ENCODE peak calls at places on chromosomes 12 and 14, in ten cellular contexts. U, C, D, R, L, T, Y, Q, F and S are unnamed samples.

GRCh38 chr14:75399819-75400678 is 27.8 kb upstream of the JDP2 start:
- DNase-seq in U (peak; percentile 97), C (no peak), D (peak; percentile 92), R (peak; percentile 96), L (peak; percentile 18), T (peak; percentile 74), Y (no peak), Q (peak; percentile 53), F (no peak), S (peak; percentile 93)

GRCh38 chr14:57486767-57487379 is 6.8 kb downstream of the CCDC198 start:
- DNase-seq in U (no peak), C (peak; percentile 72), D (no peak), R (no peak), L (no peak), T (no peak), Y (no peak), Q (peak; percentile 63), F (no peak), S (no peak)

GRCh38 chr12:109156036-109156435 is 39.6 kb downstream of the ACACB start:
- DNase-seq in U (no peak), C (no peak), D (no peak), R (no peak), L (no peak), T (no peak), Y (peak; percentile 31), Q (no peak), F (no peak), S (no peak)

GRCh38 chr12:13028825-13029570 is 15.2 kb upstream of the FAM234B start:
- DNase-seq in U (no peak), C (peak; percentile 75), D (no peak), R (no peak), L (no peak), T (no peak), Y (peak; percentile 73), Q (no peak), F (no peak), S (no peak)

GRCh38 chr14:22539831-22540230 is 49.2 kb downstream of the DAD1 start:
- DNase-seq in U (no peak), C (no peak), D (no peak), R (no peak), L (no peak), T (no peak), Y (no peak), Q (no peak), F (no peak), S (no peak)

GRCh38 chr12:18521461-18521860 is 216.4 kb downstream of the PLCZ1 start:
- DNase-seq in U (peak; percentile 68), C (no peak), D (no peak), R (no peak), L (no peak), T (no peak), Y (no peak), Q (peak; percentile 6), F (peak; percentile 37), S (no peak)

GRCh38 chr12:18304609-18305008 is 43.3 kb downstream of the PIK3C2G start:
- DNase-seq in U (no peak), C (no peak), D (no peak), R (no peak), L (no peak), T (no peak), Y (no peak), Q (no peak), F (no peak), S (no peak)

GRCh38 chr14:77007975-77008421 is 20.5 kb downstream of the IRF2BPL start:
- DNase-seq in U (peak; percentile 95), C (no peak), D (peak; percentile 89), R (peak; percentile 87), L (no peak), T (peak; percentile 41), Y (no peak), Q (peak; percentile 70), F (no peak), S (peak; percentile 88)

GRCh38 chr14:31090872-31091764 is 64.9 kb upstream of the STRN3 start:
- DNase-seq in U (no peak), C (no peak), D (no peak), R (no peak), L (peak; percentile 9), T (peak; percentile 21), Y (no peak), Q (peak; percentile 74), F (no peak), S (peak; percentile 56)

GRCh38 chr14:60951781-60952435 is 29.0 kb downstream of the TRMT5 start:
- DNase-seq in U (no peak), C (no peak), D (no peak), R (no peak), L (no peak), T (no peak), Y (no peak), Q (no peak), F (no peak), S (no peak)

GRCh38 chr12:19138551-19139344 is 9.2 kb downstream of the PLEKHA5 start:
- DNase-seq in U (no peak), C (peak; percentile 19), D (no peak), R (no peak), L (no peak), T (no peak), Y (no peak), Q (no peak), F (no peak), S (no peak)

GRCh38 chr14:89743828-89744227 is 210.7 kb downstream of the EFCAB11 start:
- DNase-seq in U (no peak), C (no peak), D (no peak), R (no peak), L (no peak), T (no peak), Y (no peak), Q (no peak), F (no peak), S (no peak)

GRCh38 chr14:23095196-23096108 is at the start of gene C14orf119:
- DNase-seq in U (peak; percentile 99), C (peak; percentile 100), D (peak; percentile 99), R (peak; percentile 100), L (peak; percentile 98), T (peak; percentile 100), Y (peak; percentile 100), Q (peak; percentile 100), F (peak; percentile 98), S (no peak)

GRCh38 chr12:79685068-79685467 is 5.7 kb downstream of the PAWR start:
- DNase-seq in U (no peak), C (no peak), D (no peak), R (no peak), L (peak; percentile 44), T (no peak), Y (no peak), Q (no peak), F (no peak), S (no peak)

GRCh38 chr12:44930972-44931600 is 55.0 kb upstream of the NELL2 start:
- DNase-seq in U (no peak), C (peak; percentile 94), D (no peak), R (no peak), L (peak; percentile 37), T (no peak), Y (no peak), Q (peak; percentile 88), F (no peak), S (no peak)

DNA sequence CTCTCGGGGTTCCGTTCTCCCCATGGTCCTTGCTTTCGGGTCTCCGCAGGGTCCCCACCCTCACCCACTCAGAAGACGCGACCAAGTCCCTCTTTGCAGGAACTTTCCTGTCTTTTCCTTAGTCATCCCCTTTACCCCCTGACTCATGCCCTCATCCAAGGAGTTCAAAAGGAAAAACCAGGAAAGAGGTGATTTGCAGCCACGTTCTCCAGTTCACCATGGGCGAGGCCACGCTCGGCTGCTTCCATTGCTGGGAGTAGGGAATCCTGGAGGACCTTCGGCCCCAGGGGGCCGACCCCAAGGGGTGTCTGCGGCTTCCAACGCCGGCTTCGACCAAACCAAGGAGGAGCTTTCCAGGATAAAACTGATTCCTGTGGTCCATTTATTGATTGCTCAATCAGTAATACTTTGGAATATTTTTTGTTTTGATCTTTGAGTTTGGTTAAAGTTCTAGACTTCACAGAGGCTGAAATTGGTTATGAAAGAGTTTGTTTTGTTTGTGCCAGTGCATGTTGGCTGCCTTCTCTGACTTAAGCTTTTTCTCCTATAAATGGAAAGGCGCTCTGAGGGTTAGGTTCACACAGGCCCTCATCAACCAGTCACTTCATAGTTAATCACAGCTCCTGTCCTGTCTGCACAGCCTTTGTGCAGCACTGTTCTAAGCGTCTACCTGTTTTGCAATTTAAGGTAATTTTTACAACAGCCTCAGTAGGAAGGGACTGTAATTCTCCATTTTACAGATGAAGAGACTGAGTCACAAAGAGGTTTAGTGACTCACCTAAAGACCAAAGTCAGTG is 827 bp downstream of the ALDH2 start:
- DNase-seq in U (no peak), C (peak; percentile 61), D (no peak), R (peak; percentile 61), L (peak; percentile 53), T (no peak), Y (no peak), Q (peak; percentile 60), F (no peak), S (no peak)
- H3K4me3 ChIP-seq in U (peak overlapping the region; percentile 87), C (peak overlapping the region; percentile 64), D (peak overlapping the region; percentile 91), R (peak overlapping the region; percentile 96), L (peak overlapping the region; percentile 71), T (peak overlapping the region; percentile 76), Y (peak overlapping the region; percentile 91), Q (peak overlapping the region; percentile 89), F (peak overlapping the region; percentile 64), S (peak overlapping the region; percentile 98)

GRCh38 chr12:68878283-68878682 is 54.7 kb downstream of the CPM start:
- DNase-seq in U (no peak), C (no peak), D (no peak), R (no peak), L (no peak), T (no peak), Y (no peak), Q (no peak), F (peak; percentile 82), S (no peak)
- H3K4me1 ChIP-seq in U (no peaks in the 10 kb centered on the region), C (no peaks in the 10 kb centered on the region), D (no peaks in the 10 kb centered on the region), R (no peaks in the 10 kb centered on the region), L (no peaks in the 10 kb centered on the region), T (no peaks in the 10 kb centered on the region), Y (no peaks in the 10 kb centered on the region), Q (no peaks in the 10 kb centered on the region), F (no peaks in the 10 kb centered on the region), S (no peaks in the 10 kb centered on the region)

DNA sequence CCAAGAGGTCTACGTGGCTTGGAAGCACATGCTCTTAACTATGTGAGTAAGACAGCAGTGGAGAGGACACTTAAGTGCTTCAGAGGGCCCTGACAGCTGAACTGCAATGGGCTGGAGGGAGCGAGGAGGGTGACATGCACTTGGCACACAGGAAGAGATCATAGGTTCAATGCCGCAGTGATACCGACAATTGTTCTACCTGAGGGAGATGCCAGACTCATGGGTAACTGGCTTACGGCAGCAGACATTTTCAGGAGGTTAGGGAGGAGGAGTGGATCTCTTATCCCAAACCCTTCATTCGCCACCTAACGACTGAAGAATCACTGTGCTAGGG is 68.4 kb downstream of the NTF3 start:
- DNase-seq in U (no peak), C (no peak), D (no peak), R (no peak), L (no peak), T (no peak), Y (no peak), Q (no peak), F (no peak), S (no peak)
- H3K27ac ChIP-seq in U (no peak overlapping the region), C (no peak overlapping the region), D (no peak overlapping the region), R (no peak overlapping the region), L (no peak overlapping the region), T (no peak overlapping the region), Y (no peak overlapping the region), Q (peak overlapping the region; percentile 73), F (no peak overlapping the region), S (no peak overlapping the region)

DNA sequence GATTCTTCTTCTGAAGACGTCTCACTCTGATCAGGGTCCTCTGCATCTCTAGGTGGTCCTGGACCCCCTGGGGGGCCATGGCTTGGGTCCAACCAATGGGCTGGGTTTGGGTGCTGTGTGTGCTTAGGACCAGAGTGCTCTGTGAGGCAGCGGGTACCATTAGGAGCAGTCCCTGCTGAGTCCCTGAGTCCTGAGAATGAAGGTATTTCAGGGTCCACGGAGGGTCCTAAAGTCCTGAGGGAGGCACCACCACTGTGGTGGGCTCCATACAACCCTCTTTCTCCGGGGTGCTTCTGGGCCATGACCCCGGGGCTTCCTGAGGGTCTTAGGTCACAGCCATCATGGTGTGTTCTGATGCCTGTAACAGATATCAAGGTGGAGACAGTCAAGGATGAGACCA is 1.0 kb downstream of the DNAJC14 start:
- DNase-seq in U (no peak), C (no peak), D (no peak), R (no peak), L (no peak), T (no peak), Y (no peak), Q (no peak), F (no peak), S (no peak)
- H3K4me3 ChIP-seq in U (peak overlapping the region; percentile 95), C (peak overlapping the region; percentile 92), D (peak overlapping the region; percentile 93), R (peak overlapping the region; percentile 93), L (peak overlapping the region; percentile 80), T (no peak overlapping the region), Y (peak overlapping the region; percentile 82), Q (peak overlapping the region; percentile 53), F (peak overlapping the region; percentile 54), S (peak overlapping the region; percentile 95)